ENCODE peak calls at places on chromosomes 11 and 22, in five cellular contexts. One of them, this sample, is unnamed.
A peak's percentile ranks its signal among the peaks of the same experiment; 100 is the strongest.

GRCh38 chr22:27238935-27239510 is 562.5 kb downstream of the MN1 start:
- DNase-seq in stimulated activated naive B cell treated with anti-CD40 and anti-IgM and Interleukin-4, amounts not matched to agents 10 μg/mL and 1 μg/mL and 100 μg/mL, for 72 hours: no peak
- DNase-seq in kidney glomerular epithelial cell: peak; percentile 98
- DNase-seq in right lobe of liver: peak; percentile 79
- DNase-seq in NCI-H1105 treated with DMSO at 0.1 percent for 48 hours: peak; percentile 4
- DNase-seq in this sample: no peak

GRCh38 chr22:23401111-23401909 is 178.8 kb downstream of the IGLL1 start:
- DNase-seq in NCI-H1105 treated with DMSO at 0.1 percent for 48 hours: no peak
- DNase-seq in stimulated activated naive B cell treated with anti-CD40 and anti-IgM and Interleukin-4, amounts not matched to agents 10 μg/mL and 1 μg/mL and 100 μg/mL, for 72 hours: no peak
- DNase-seq in kidney glomerular epithelial cell: peak; percentile 90
- DNase-seq in right lobe of liver: no peak
- DNase-seq in this sample: no peak

GRCh38 chr22:36027579-36027959 is 1.1 kb downstream of the RBFOX2 start:
- DNase-seq in kidney glomerular epithelial cell: no peak
- DNase-seq in right lobe of liver: no peak
- DNase-seq in NCI-H1105 treated with DMSO at 0.1 percent for 48 hours: no peak
- DNase-seq in stimulated activated naive B cell treated with anti-CD40 and anti-IgM and Interleukin-4, amounts not matched to agents 10 μg/mL and 1 μg/mL and 100 μg/mL, for 72 hours: no peak
- DNase-seq in this sample: peak; percentile 25

GRCh38 chr11:120800206-120800605 is 223.7 kb upstream of the TBCEL start:
- DNase-seq in kidney glomerular epithelial cell: no peak
- DNase-seq in NCI-H1105 treated with DMSO at 0.1 percent for 48 hours: no peak
- DNase-seq in stimulated activated naive B cell treated with anti-CD40 and anti-IgM and Interleukin-4, amounts not matched to agents 10 μg/mL and 1 μg/mL and 100 μg/mL, for 72 hours: no peak
- DNase-seq in right lobe of liver: no peak
- DNase-seq in this sample: no peak

GRCh38 chr11:3177931-3178330 is 12.8 kb upstream of the OSBPL5 start:
- DNase-seq in stimulated activated naive B cell treated with anti-CD40 and anti-IgM and Interleukin-4, amounts not matched to agents 10 μg/mL and 1 μg/mL and 100 μg/mL, for 72 hours: no peak
- DNase-seq in kidney glomerular epithelial cell: no peak
- DNase-seq in right lobe of liver: no peak
- DNase-seq in NCI-H1105 treated with DMSO at 0.1 percent for 48 hours: no peak
- DNase-seq in this sample: no peak

GRCh38 chr11:134055029-134055428 is 13.8 kb upstream of the JAM3 start:
- DNase-seq in stimulated activated naive B cell treated with anti-CD40 and anti-IgM and Interleukin-4, amounts not matched to agents 10 μg/mL and 1 μg/mL and 100 μg/mL, for 72 hours: no peak
- DNase-seq in NCI-H1105 treated with DMSO at 0.1 percent for 48 hours: no peak
- DNase-seq in right lobe of liver: no peak
- DNase-seq in kidney glomerular epithelial cell: no peak
- DNase-seq in this sample: no peak

GRCh38 chr11:34381775-34382174 is 24.0 kb upstream of the ABTB2 start:
- DNase-seq in right lobe of liver: no peak
- DNase-seq in NCI-H1105 treated with DMSO at 0.1 percent for 48 hours: no peak
- DNase-seq in stimulated activated naive B cell treated with anti-CD40 and anti-IgM and Interleukin-4, amounts not matched to agents 10 μg/mL and 1 μg/mL and 100 μg/mL, for 72 hours: no peak
- DNase-seq in kidney glomerular epithelial cell: no peak
- DNase-seq in this sample: no peak

GRCh38 chr11:62601114-62601363 is 626 bp downstream of the MTA2 start:
- DNase-seq in stimulated activated naive B cell treated with anti-CD40 and anti-IgM and Interleukin-4, amounts not matched to agents 10 μg/mL and 1 μg/mL and 100 μg/mL, for 72 hours: peak; percentile 52
- DNase-seq in kidney glomerular epithelial cell: no peak
- DNase-seq in NCI-H1105 treated with DMSO at 0.1 percent for 48 hours: no peak
- DNase-seq in right lobe of liver: peak; percentile 75
- DNase-seq in this sample: peak; percentile 24

GRCh38 chr22:49013707-49014106 is 814.0 kb downstream of the BRD1 start:
- DNase-seq in stimulated activated naive B cell treated with anti-CD40 and anti-IgM and Interleukin-4, amounts not matched to agents 10 μg/mL and 1 μg/mL and 100 μg/mL, for 72 hours: no peak
- DNase-seq in kidney glomerular epithelial cell: no peak
- DNase-seq in NCI-H1105 treated with DMSO at 0.1 percent for 48 hours: no peak
- DNase-seq in right lobe of liver: no peak
- DNase-seq in this sample: no peak

GRCh38 chr11:10500757-10501684 is 40.0 kb downstream of the RNF141 start:
- DNase-seq in kidney glomerular epithelial cell: no peak
- DNase-seq in right lobe of liver: no peak
- DNase-seq in NCI-H1105 treated with DMSO at 0.1 percent for 48 hours: no peak
- DNase-seq in stimulated activated naive B cell treated with anti-CD40 and anti-IgM and Interleukin-4, amounts not matched to agents 10 μg/mL and 1 μg/mL and 100 μg/mL, for 72 hours: no peak
- DNase-seq in this sample: no peak

This sample was measured in GM10248.